ENCODE peak calls at places on chromosomes 2 and 18, in ten cellular contexts. A is heart left ventricle, V is testis, E is body of pancreas, Q is A549, P is uterus, S is prostate gland, C is breast epithelium, H is ovary, Z is IMR-90. R is an unnamed sample.

GRCh38 chr2:32005371-32005976 is 5.3 kb downstream of the MEMO1 start:
- DNase-seq in Q (no peak), A (no peak), H (no peak), P (no peak), E (no peak), Z (no peak), S (no peak), V (no peak), C (no peak), R (no peak)

GRCh38 chr2:48279347-48279746 is 250.6 kb upstream of the STON1 start:
- DNase-seq in H (no peak), E (no peak), Z (no peak), Q (no peak), C (no peak), V (no peak), A (no peak), P (no peak), S (no peak), R (no peak)

GRCh38 chr18:55048892-55049291 is 89.6 kb upstream of the CCDC68 start:
- DNase-seq in A (no peak), C (no peak), Z (peak), Q (peak), H (no peak), S (no peak), V (no peak), E (no peak), P (no peak), R (no peak)

GRCh38 chr2:233029321-233029720 is 3.2 kb upstream of the NEU2 start:
- DNase-seq in Z (no peak), E (no peak), H (no peak), P (no peak), Q (no peak), V (no peak), A (no peak), C (no peak), S (no peak), R (no peak)

GRCh38 chr2:12202301-12202700 is 455.9 kb downstream of the LPIN1 start:
- DNase-seq in Z (peak), C (no peak), A (no peak), Q (no peak), E (no peak), P (no peak), V (no peak), S (no peak), H (no peak), R (no peak)

GRCh38 chr2:65164379-65165023 is 34.6 kb upstream of the RAB1A start:
- DNase-seq in H (no peak), P (no peak), C (no peak), Z (peak), S (no peak), E (no peak), Q (no peak), A (peak), V (peak), R (no peak)

GRCh38 chr2:239461551-239462515 is 61.0 kb upstream of the HDAC4 start:
- DNase-seq in E (no peak), C (peak), V (no peak), S (no peak), H (peak), A (no peak), Q (no peak), Z (no peak), P (no peak), R (no peak)

GRCh38 chr18:43277164-43277600 is at the start of gene SYT4:
- DNase-seq in H (peak), Z (peak), Q (peak), A (peak), V (peak), S (peak), P (peak), C (no peak), E (peak), R (no peak)

GRCh38 chr2:180692322-180692721 is 288.1 kb upstream of the UBE2E3 start:
- DNase-seq in A (no peak), S (peak), Q (no peak), E (no peak), Z (no peak), H (no peak), C (no peak), V (no peak), P (no peak), R (no peak)

GRCh38 chr2:27771548-27772335 is at the start of gene MRPL33:
- DNase-seq in S (peak), Q (peak), V (peak), C (peak), Z (peak), H (peak), E (peak), P (peak), A (peak), R (peak)
- TF ChIP-seq POLR2A in S (peak), Q (peak), V (no peak), C (peak), Z (peak), H (peak), E (peak), P (peak), A (peak), R (peak)

GRCh38 chr18:23648456-23648855 is 14.3 kb downstream of the ANKRD29 start:
- DNase-seq in H (no peak), C (no peak), E (no peak), V (no peak), Q (no peak), P (no peak), A (no peak), Z (no peak), S (no peak), R (no peak)
- H3K27ac ChIP-seq in H (no peak), C (no peak), E (no peak), V (no peak), Q (no peak), P (no peak), A (peak), Z (no peak), S (no peak), R (peak)

GRCh38 chr2:30150786-30151185 is 4.0 kb downstream of the YPEL5 start:
- DNase-seq in A (no peak), V (no peak), S (no peak), E (no peak), H (no peak), C (no peak), Z (no peak), P (no peak), Q (no peak), R (no peak)

GRCh38 chr2:30147715-30148611 is 1.2 kb downstream of the YPEL5 start:
- DNase-seq in Q (peak), H (peak), Z (peak), V (peak), E (peak), P (peak), S (peak), A (peak), C (peak), R (peak)

GRCh38 chr2:30149513-30149912 is 2.7 kb downstream of the YPEL5 start:
- DNase-seq in S (no peak), E (no peak), A (no peak), Z (no peak), Q (no peak), P (no peak), V (no peak), H (no peak), C (no peak), R (no peak)

GRCh38 chr2:30148850-30149249 is 2.0 kb downstream of the YPEL5 start:
- DNase-seq in E (no peak), P (no peak), H (no peak), V (no peak), C (no peak), S (no peak), A (no peak), Z (no peak), Q (no peak), R (no peak)

GRCh38 chr2:30149976-30150375 is 3.2 kb downstream of the YPEL5 start:
- DNase-seq in V (no peak), C (no peak), A (no peak), Z (no peak), H (no peak), S (no peak), P (no peak), Q (no peak), E (no peak), R (no peak)
- H3K4me3 ChIP-seq in V (no peak), C (no peak), A (no peak), Z (no peak), H (no peak), S (no peak), P (no peak), Q (no peak), E (no peak), R (no peak)

DNA sequence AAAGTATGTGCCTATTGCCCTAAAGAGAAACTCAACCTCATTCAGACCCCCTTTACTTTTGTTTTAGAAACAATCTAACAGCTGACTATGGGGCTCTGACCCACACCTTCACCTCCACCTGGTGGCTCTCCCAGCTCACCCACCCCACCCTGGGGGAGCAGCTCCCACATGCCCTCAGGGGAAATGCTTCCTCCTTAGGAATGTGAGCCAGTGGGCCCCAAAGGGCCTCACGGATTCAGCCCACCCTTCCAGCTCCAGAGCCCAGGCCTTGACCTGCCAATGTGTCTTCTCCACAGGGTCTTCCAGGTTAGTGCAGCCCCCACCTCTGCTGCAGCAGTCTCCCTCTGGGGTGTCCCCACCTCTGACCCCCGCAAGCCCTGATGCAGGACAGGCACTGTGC is 680.1 kb upstream of the RAB6C start:
- DNase-seq in P (no peak), A (no peak), Z (no peak), Q (no peak), S (no peak), C (no peak), V (no peak), E (no peak), H (no peak), R (no peak)
- TF ChIP-seq POLR2A in P (no peak), A (no peak), Z (no peak), Q (no peak), S (no peak), C (no peak), V (no peak), E (no peak), H (no peak), R (no peak)

DNA sequence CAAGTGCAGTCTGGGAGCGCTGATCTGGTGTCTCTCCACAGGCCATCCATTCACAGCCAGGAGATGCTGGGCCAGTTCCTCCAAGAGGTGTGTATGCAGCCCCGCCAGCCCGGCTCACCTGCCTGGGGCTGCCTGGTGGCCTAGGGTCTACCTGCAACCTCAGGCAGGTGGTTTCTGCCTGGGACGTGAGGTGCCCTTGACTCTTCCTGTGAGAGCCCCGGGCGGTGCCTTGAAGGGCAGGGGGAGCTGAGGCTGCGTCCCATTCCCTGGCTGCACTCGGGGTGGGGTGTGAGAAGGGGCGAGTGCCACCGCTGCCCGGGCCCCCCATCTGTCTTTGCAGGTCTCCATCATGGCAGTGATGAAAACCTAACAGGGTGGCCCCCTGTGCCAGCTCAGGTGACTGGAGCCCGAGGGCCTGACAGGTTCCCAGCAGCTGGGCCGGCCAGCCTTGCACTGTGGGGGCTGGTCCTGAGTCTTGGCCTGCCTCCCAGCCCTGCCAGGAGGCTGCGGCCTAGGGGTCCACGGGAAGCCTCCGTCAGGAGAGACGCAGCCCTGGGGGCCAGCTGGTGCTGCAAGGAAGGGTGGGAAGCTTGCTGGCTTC is 11.9 kb downstream of the CAPN10 start:
- DNase-seq in C (no peak), A (peak), V (no peak), Q (no peak), E (no peak), H (peak), P (peak), S (no peak), Z (no peak), R (peak)
- H3K27ac ChIP-seq in C (no peak), A (no peak), V (no peak), Q (no peak), E (no peak), H (no peak), P (no peak), S (no peak), Z (no peak), R (no peak)

GRCh38 chr2:152720794-152721193 is 2.4 kb downstream of the ARL6IP6 start:
- DNase-seq in H (no peak), Z (no peak), V (peak), C (no peak), S (no peak), P (no peak), E (no peak), A (no peak), Q (no peak), R (no peak)
- H3K4me3 ChIP-seq in H (no peak), Z (no peak), V (no peak), C (no peak), S (no peak), P (no peak), E (no peak), A (no peak), Q (no peak), R (no peak)

R was measured in gastrocnemius medialis.